ENCODE peak calls at places on chromosomes 1 and 21, in ten cellular contexts. One of them, this sample, is unnamed.
A peak's percentile ranks its signal among the peaks of the same experiment; 100 is the strongest.

GRCh38 chr1:54291276-54292014 is 91.5 kb downstream of the MRPL37 start:
- DNase-seq in PC-9: no peak
- DNase-seq in GM23248: no peak
- DNase-seq in mammary epithelial cell: no peak
- DNase-seq in neural progenitor cell: no peak
- DNase-seq in astrocyte: no peak
- DNase-seq in endothelial cell of umbilical vein: no peak
- DNase-seq in OCI-LY7: no peak
- DNase-seq in GM23338: no peak
- DNase-seq in hepatocyte: no peak
- DNase-seq in this sample: no peak

GRCh38 chr1:180213401-180214177 is 16.5 kb upstream of the LHX4 start:
- DNase-seq in PC-9: no peak
- DNase-seq in GM23248: peak; percentile 57
- DNase-seq in mammary epithelial cell: peak; percentile 10
- DNase-seq in neural progenitor cell: peak; percentile 30
- DNase-seq in astrocyte: no peak
- DNase-seq in endothelial cell of umbilical vein: peak; percentile 28
- DNase-seq in OCI-LY7: peak; percentile 62
- DNase-seq in GM23338: peak; percentile 73
- DNase-seq in hepatocyte: no peak
- DNase-seq in this sample: no peak

GRCh38 chr21:14850394-14850793 is 214.4 kb downstream of the NRIP1 start:
- DNase-seq in PC-9: no peak
- DNase-seq in GM23248: peak; percentile 23
- DNase-seq in mammary epithelial cell: no peak
- DNase-seq in neural progenitor cell: no peak
- DNase-seq in astrocyte: peak; percentile 60
- DNase-seq in endothelial cell of umbilical vein: no peak
- DNase-seq in OCI-LY7: no peak
- DNase-seq in GM23338: no peak
- DNase-seq in hepatocyte: no peak
- DNase-seq in this sample: no peak

GRCh38 chr1:150560011-150560438 is 10.8 kb downstream of the ADAMTSL4 start:
- DNase-seq in PC-9: peak; percentile 63
- DNase-seq in GM23248: peak; percentile 68
- DNase-seq in mammary epithelial cell: no peak
- DNase-seq in neural progenitor cell: peak; percentile 87
- DNase-seq in astrocyte: no peak
- DNase-seq in endothelial cell of umbilical vein: peak; percentile 68
- DNase-seq in OCI-LY7: peak; percentile 87
- DNase-seq in GM23338: peak; percentile 92
- DNase-seq in hepatocyte: peak; percentile 80
- DNase-seq in this sample: peak; percentile 92

GRCh38 chr1:226809785-226810571 is 60.4 kb upstream of the PSEN2 start:
- DNase-seq in PC-9: no peak
- DNase-seq in GM23248: peak; percentile 24
- DNase-seq in mammary epithelial cell: no peak
- DNase-seq in neural progenitor cell: no peak
- DNase-seq in astrocyte: peak; percentile 84
- DNase-seq in endothelial cell of umbilical vein: no peak
- DNase-seq in OCI-LY7: no peak
- DNase-seq in GM23338: no peak
- DNase-seq in hepatocyte: no peak
- DNase-seq in this sample: no peak

GRCh38 chr21:41958886-41959563 is 5.2 kb upstream of the C2CD2 start:
- DNase-seq in PC-9: peak; percentile 88
- DNase-seq in GM23248: peak; percentile 12
- DNase-seq in mammary epithelial cell: peak; percentile 81
- DNase-seq in neural progenitor cell: no peak
- DNase-seq in astrocyte: no peak
- DNase-seq in endothelial cell of umbilical vein: peak; percentile 44
- DNase-seq in OCI-LY7: no peak
- DNase-seq in GM23338: no peak
- DNase-seq in hepatocyte: no peak
- DNase-seq in this sample: no peak

GRCh38 chr1:231885209-231885854 is 258.7 kb downstream of the DISC1 start:
- DNase-seq in PC-9: no peak
- DNase-seq in GM23248: no peak
- DNase-seq in mammary epithelial cell: no peak
- DNase-seq in neural progenitor cell: no peak
- DNase-seq in astrocyte: peak; percentile 84
- DNase-seq in endothelial cell of umbilical vein: peak; percentile 73
- DNase-seq in OCI-LY7: no peak
- DNase-seq in GM23338: no peak
- DNase-seq in hepatocyte: no peak
- DNase-seq in this sample: no peak

GRCh38 chr1:45221716-45222115 is 15.3 kb upstream of the ZSWIM5 start:
- DNase-seq in PC-9: peak; percentile 58
- DNase-seq in GM23248: peak; percentile 63
- DNase-seq in mammary epithelial cell: peak; percentile 32
- DNase-seq in neural progenitor cell: no peak
- DNase-seq in astrocyte: peak; percentile 37
- DNase-seq in endothelial cell of umbilical vein: no peak
- DNase-seq in OCI-LY7: no peak
- DNase-seq in GM23338: no peak
- DNase-seq in hepatocyte: no peak
- DNase-seq in this sample: no peak

GRCh38 chr1:240004086-240004749 is 87.5 kb upstream of the FMN2 start:
- DNase-seq in PC-9: no peak
- DNase-seq in GM23248: peak; percentile 40
- DNase-seq in mammary epithelial cell: no peak
- DNase-seq in neural progenitor cell: peak; percentile 31
- DNase-seq in astrocyte: no peak
- DNase-seq in endothelial cell of umbilical vein: no peak
- DNase-seq in OCI-LY7: peak; percentile 14
- DNase-seq in GM23338: peak; percentile 63
- DNase-seq in hepatocyte: no peak
- DNase-seq in this sample: peak; percentile 65

GRCh38 chr1:201274616-201275265 is 8.6 kb upstream of the PKP1 start:
- DNase-seq in PC-9: peak; percentile 38
- DNase-seq in GM23248: peak; percentile 20
- DNase-seq in mammary epithelial cell: no peak
- DNase-seq in neural progenitor cell: no peak
- DNase-seq in astrocyte: no peak
- DNase-seq in endothelial cell of umbilical vein: no peak
- DNase-seq in OCI-LY7: no peak
- DNase-seq in GM23338: peak; percentile 39
- DNase-seq in hepatocyte: no peak
- DNase-seq in this sample: no peak

GRCh38 chr1:198939286-198939685 is 300.4 kb downstream of the PTPRC start:
- DNase-seq in PC-9: no peak
- DNase-seq in GM23248: no peak
- DNase-seq in mammary epithelial cell: no peak
- DNase-seq in neural progenitor cell: no peak
- DNase-seq in astrocyte: no peak
- DNase-seq in endothelial cell of umbilical vein: no peak
- DNase-seq in OCI-LY7: peak; percentile 38
- DNase-seq in GM23338: no peak
- DNase-seq in hepatocyte: no peak
- DNase-seq in this sample: no peak
- H3K79me2 ChIP-seq in PC-9: no peaks in the 10 kb centered on the region
- H3K79me2 ChIP-seq in GM23248: peaks cover 11% of the 10 kb centered on the region
- H3K79me2 ChIP-seq in mammary epithelial cell: peaks cover 31% of the 10 kb centered on the region
- H3K79me2 ChIP-seq in neural progenitor cell: no peaks in the 10 kb centered on the region
- H3K79me2 ChIP-seq in astrocyte: peaks cover 31% of the 10 kb centered on the region
- H3K79me2 ChIP-seq in endothelial cell of umbilical vein: peaks cover 26% of the 10 kb centered on the region
- H3K79me2 ChIP-seq in OCI-LY7: peaks cover 33% of the 10 kb centered on the region
- H3K79me2 ChIP-seq in GM23338: no peaks in the 10 kb centered on the region
- H3K79me2 ChIP-seq in hepatocyte: peaks cover 21% of the 10 kb centered on the region
- H3K79me2 ChIP-seq in this sample: peaks cover 27% of the 10 kb centered on the region

GRCh38 chr1:217089239-217090014 is 366.2 kb upstream of the ESRRG start:
- DNase-seq in PC-9: no peak
- DNase-seq in GM23248: peak; percentile 24
- DNase-seq in mammary epithelial cell: peak; percentile 43
- DNase-seq in neural progenitor cell: peak; percentile 63
- DNase-seq in astrocyte: peak; percentile 51
- DNase-seq in endothelial cell of umbilical vein: no peak
- DNase-seq in OCI-LY7: no peak
- DNase-seq in GM23338: peak; percentile 49
- DNase-seq in hepatocyte: peak; percentile 66
- DNase-seq in this sample: no peak

GRCh38 chr1:217088521-217089221 is 365.4 kb upstream of the ESRRG start:
- DNase-seq in PC-9: no peak
- DNase-seq in GM23248: no peak
- DNase-seq in mammary epithelial cell: no peak
- DNase-seq in neural progenitor cell: peak; percentile 22
- DNase-seq in astrocyte: no peak
- DNase-seq in endothelial cell of umbilical vein: no peak
- DNase-seq in OCI-LY7: no peak
- DNase-seq in GM23338: peak; percentile 53
- DNase-seq in hepatocyte: no peak
- DNase-seq in this sample: no peak

GRCh38 chr1:217087981-217088380 is 364.8 kb upstream of the ESRRG start:
- DNase-seq in PC-9: no peak
- DNase-seq in GM23248: no peak
- DNase-seq in mammary epithelial cell: no peak
- DNase-seq in neural progenitor cell: no peak
- DNase-seq in astrocyte: no peak
- DNase-seq in endothelial cell of umbilical vein: no peak
- DNase-seq in OCI-LY7: no peak
- DNase-seq in GM23338: peak; percentile 10
- DNase-seq in hepatocyte: no peak
- DNase-seq in this sample: no peak

GRCh38 chr1:217091601-217092000 is 368.4 kb upstream of the ESRRG start:
- DNase-seq in PC-9: no peak
- DNase-seq in GM23248: no peak
- DNase-seq in mammary epithelial cell: no peak
- DNase-seq in neural progenitor cell: no peak
- DNase-seq in astrocyte: no peak
- DNase-seq in endothelial cell of umbilical vein: no peak
- DNase-seq in OCI-LY7: no peak
- DNase-seq in GM23338: no peak
- DNase-seq in hepatocyte: no peak
- DNase-seq in this sample: no peak

DNA sequence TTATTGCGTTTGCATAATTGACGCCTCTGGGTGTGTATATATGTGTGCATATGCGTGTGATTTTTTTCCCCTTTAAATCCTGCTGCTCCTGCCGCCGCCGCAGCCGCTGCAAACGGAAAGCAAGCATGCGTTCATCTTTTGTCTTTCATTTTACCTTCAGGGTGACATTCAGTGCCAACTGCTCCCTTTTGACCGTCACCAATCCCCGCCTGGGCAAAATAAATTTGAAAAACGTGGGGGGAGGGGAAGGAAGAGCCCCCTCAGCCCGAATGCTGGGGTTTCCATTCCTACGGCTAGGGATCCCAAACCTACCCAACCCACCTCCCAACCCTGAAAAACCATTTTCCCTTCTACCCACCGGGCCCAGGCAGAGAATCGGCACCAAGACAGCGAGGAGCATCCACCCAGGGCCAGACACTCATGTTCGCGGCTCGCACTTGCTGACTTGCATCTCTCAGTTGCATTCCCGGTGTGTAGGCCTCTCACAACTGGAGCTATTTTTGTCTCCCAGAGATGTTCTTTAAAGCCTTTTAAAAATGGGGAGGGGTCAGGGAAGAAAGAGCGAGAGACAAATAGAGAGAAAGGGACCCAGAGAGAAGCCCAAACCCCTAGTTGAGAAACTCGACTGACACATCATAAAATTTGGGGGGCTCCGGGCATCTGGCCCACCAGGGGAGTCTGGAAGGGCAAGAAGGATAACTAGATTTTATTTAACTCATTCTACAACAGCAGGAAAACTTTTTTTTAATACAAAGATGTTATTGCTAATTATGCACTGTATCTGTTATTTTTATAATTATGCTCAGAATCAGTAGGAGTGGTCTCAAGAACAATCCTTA is 367.1 kb upstream of the ESRRG start:
- DNase-seq in PC-9: no peak
- DNase-seq in GM23248: no peak
- DNase-seq in mammary epithelial cell: no peak
- DNase-seq in neural progenitor cell: peak; percentile 12
- DNase-seq in astrocyte: no peak
- DNase-seq in endothelial cell of umbilical vein: no peak
- DNase-seq in OCI-LY7: no peak
- DNase-seq in GM23338: peak; percentile 17
- DNase-seq in hepatocyte: no peak
- DNase-seq in this sample: no peak
- H3K4me2 ChIP-seq in PC-9: peak overlapping the region; percentile 47
- H3K4me2 ChIP-seq in GM23248: peak overlapping the region; percentile 47
- H3K4me2 ChIP-seq in mammary epithelial cell: peak overlapping the region; percentile 94
- H3K4me2 ChIP-seq in neural progenitor cell: peak overlapping the region; percentile 86
- H3K4me2 ChIP-seq in astrocyte: peak overlapping the region; percentile 95
- H3K4me2 ChIP-seq in endothelial cell of umbilical vein: no peak overlapping the region
- H3K4me2 ChIP-seq in OCI-LY7: no peak overlapping the region
- H3K4me2 ChIP-seq in GM23338: peak overlapping the region; percentile 88
- H3K4me2 ChIP-seq in hepatocyte: peak overlapping the region; percentile 89
- H3K4me2 ChIP-seq in this sample: no peak overlapping the region

DNA sequence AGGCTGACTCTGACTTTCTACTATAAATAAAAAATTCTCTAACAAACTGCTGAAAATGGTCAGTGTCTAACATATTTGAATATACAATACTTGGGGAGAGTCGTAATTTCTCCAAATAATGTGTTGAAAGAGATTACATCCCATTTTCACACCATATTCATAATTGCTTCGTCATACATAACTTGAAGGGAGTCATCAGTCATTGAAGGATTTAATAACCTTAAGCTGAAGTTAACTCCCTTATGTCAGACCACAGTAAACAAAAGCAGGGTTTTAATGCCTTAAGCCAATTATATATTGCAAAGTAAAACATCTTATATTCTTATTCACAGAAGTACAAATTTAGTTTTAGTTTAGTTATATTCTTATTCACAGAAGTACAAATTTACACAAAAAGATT is 129.9 kb downstream of the RERE start:
- DNase-seq in PC-9: no peak
- DNase-seq in GM23248: no peak
- DNase-seq in mammary epithelial cell: no peak
- DNase-seq in neural progenitor cell: no peak
- DNase-seq in astrocyte: no peak
- DNase-seq in endothelial cell of umbilical vein: no peak
- DNase-seq in OCI-LY7: no peak
- DNase-seq in GM23338: no peak
- DNase-seq in hepatocyte: no peak
- DNase-seq in this sample: no peak
- H3K79me2 ChIP-seq in PC-9: peaks cover 84% of the 10 kb centered on the region
- H3K79me2 ChIP-seq in GM23248: peaks cover 93% of the 10 kb centered on the region
- H3K79me2 ChIP-seq in mammary epithelial cell: peaks cover 58% of the 10 kb centered on the region
- H3K79me2 ChIP-seq in neural progenitor cell: peaks cover 100% of the 10 kb centered on the region
- H3K79me2 ChIP-seq in astrocyte: peaks cover 82% of the 10 kb centered on the region
- H3K79me2 ChIP-seq in endothelial cell of umbilical vein: peaks cover 81% of the 10 kb centered on the region
- H3K79me2 ChIP-seq in OCI-LY7: peaks cover 29% of the 10 kb centered on the region
- H3K79me2 ChIP-seq in GM23338: peaks cover 100% of the 10 kb centered on the region
- H3K79me2 ChIP-seq in hepatocyte: peaks cover 100% of the 10 kb centered on the region
- H3K79me2 ChIP-seq in this sample: no peaks in the 10 kb centered on the region

GRCh38 chr1:203197625-203198024 is 11.1 kb upstream of the CHI3L1 start:
- DNase-seq in PC-9: no peak
- DNase-seq in GM23248: peak; percentile 89
- DNase-seq in mammary epithelial cell: peak; percentile 16
- DNase-seq in neural progenitor cell: no peak
- DNase-seq in astrocyte: peak; percentile 92
- DNase-seq in endothelial cell of umbilical vein: no peak
- DNase-seq in OCI-LY7: no peak
- DNase-seq in GM23338: no peak
- DNase-seq in hepatocyte: peak; percentile 45
- DNase-seq in this sample: no peak
- H3K4me2 ChIP-seq in PC-9: no peak overlapping the region
- H3K4me2 ChIP-seq in GM23248: peak overlapping the region; percentile 65
- H3K4me2 ChIP-seq in mammary epithelial cell: no peak overlapping the region
- H3K4me2 ChIP-seq in neural progenitor cell: no peak overlapping the region
- H3K4me2 ChIP-seq in astrocyte: peak overlapping the region; percentile 51
- H3K4me2 ChIP-seq in endothelial cell of umbilical vein: no peak overlapping the region
- H3K4me2 ChIP-seq in OCI-LY7: no peak overlapping the region
- H3K4me2 ChIP-seq in GM23338: no peak overlapping the region
- H3K4me2 ChIP-seq in hepatocyte: no peak overlapping the region
- H3K4me2 ChIP-seq in this sample: no peak overlapping the region

GRCh38 chr1:151615711-151616504 is 4.1 kb downstream of the SNX27 start:
- DNase-seq in PC-9: no peak
- DNase-seq in GM23248: peak; percentile 23
- DNase-seq in mammary epithelial cell: no peak
- DNase-seq in neural progenitor cell: no peak
- DNase-seq in astrocyte: no peak
- DNase-seq in endothelial cell of umbilical vein: no peak
- DNase-seq in OCI-LY7: no peak
- DNase-seq in GM23338: no peak
- DNase-seq in hepatocyte: no peak
- DNase-seq in this sample: no peak
- H3K79me2 ChIP-seq in PC-9: peaks cover 81% of the 10 kb centered on the region
- H3K79me2 ChIP-seq in GM23248: peaks cover 85% of the 10 kb centered on the region
- H3K79me2 ChIP-seq in mammary epithelial cell: peaks cover 64% of the 10 kb centered on the region
- H3K79me2 ChIP-seq in neural progenitor cell: peaks cover 87% of the 10 kb centered on the region
- H3K79me2 ChIP-seq in astrocyte: peaks cover 72% of the 10 kb centered on the region
- H3K79me2 ChIP-seq in endothelial cell of umbilical vein: peaks cover 25% of the 10 kb centered on the region
- H3K79me2 ChIP-seq in OCI-LY7: peaks cover 4% of the 10 kb centered on the region
- H3K79me2 ChIP-seq in GM23338: peaks cover 84% of the 10 kb centered on the region
- H3K79me2 ChIP-seq in hepatocyte: peaks cover 83% of the 10 kb centered on the region
- H3K79me2 ChIP-seq in this sample: peaks cover 89% of the 10 kb centered on the region

This sample was measured in Karpas-422.